ENCODE peak calls at places on chromosomes 2 and 18, in four cellular contexts. V is RCC 7860, S is AG09309, E is T follicular helper cell. W is an unnamed sample.

GRCh38 chr2:183123117-183123958 is 905 bp upstream of the NUP35 start:
- DNase-seq in S (no peak), V (no peak), E (no peak), W (no peak)

GRCh38 chr2:206627632-206628031 is 14.7 kb upstream of the FAM237A start:
- DNase-seq in E (no peak), V (no peak), S (no peak), W (no peak)

GRCh38 chr18:57050314-57050949 is 96.5 kb upstream of the BOD1L2 start:
- DNase-seq in S (no peak), E (no peak), V (no peak), W (no peak)

GRCh38 chr2:230915297-230915696 is 9.7 kb downstream of the GPR55 start:
- DNase-seq in E (no peak), S (no peak), V (no peak), W (no peak)

GRCh38 chr18:6885992-6886823 is 156.7 kb downstream of the ARHGAP28 start:
- DNase-seq in S (peak; percentile 20), E (no peak), V (peak; percentile 45), W (peak; percentile 25)

GRCh38 chr2:143697744-143698143 is 568.5 kb downstream of the ARHGAP15 start:
- DNase-seq in E (no peak), S (no peak), V (no peak), W (no peak)

GRCh38 chr2:203782262-203782976 is 76.0 kb downstream of the CD28 start:
- DNase-seq in V (peak; percentile 86), E (peak; percentile 45), S (peak; percentile 93), W (peak; percentile 46)

GRCh38 chr2:70132244-70133126 is 45.2 kb downstream of the PCBP1 start:
- DNase-seq in V (peak; percentile 28), E (no peak), S (no peak), W (peak; percentile 67)

GRCh38 chr2:43228341-43228751 is 1.9 kb upstream of the ZFP36L2 start:
- DNase-seq in E (no peak), S (no peak), V (no peak), W (no peak)

GRCh38 chr2:21676676-21677075 is 552.9 kb downstream of the TDRD15 start:
- DNase-seq in V (no peak), S (no peak), E (no peak), W (peak; percentile 19)

GRCh38 chr2:160411167-160411566 is 82.4 kb downstream of the RBMS1 start:
- DNase-seq in E (no peak), S (no peak), V (peak; percentile 11), W (no peak)

GRCh38 chr2:112480540-112481049 is 1.4 kb upstream of the TTL start:
- DNase-seq in S (no peak), E (peak; percentile 9), V (no peak), W (no peak)

GRCh38 chr2:119242276-119243119 is 18.9 kb downstream of the STEAP3 start:
- DNase-seq in S (no peak), V (no peak), E (no peak), W (no peak)

GRCh38 chr2:141814150-141814549 is 316.7 kb downstream of the LRP1B start:
- DNase-seq in V (no peak), S (no peak), E (no peak), W (no peak)

GRCh38 chr2:69936913-69937312 is 22.0 kb downstream of the MXD1 start:
- DNase-seq in S (no peak), E (no peak), V (no peak), W (no peak)

GRCh38 chr18:76471593-76471992 is 23.4 kb downstream of the ZNF516 start:
- DNase-seq in E (no peak), S (no peak), V (no peak), W (no peak)

GRCh38 chr2:211387734-211388133 is 831.3 kb downstream of the CPS1 start:
- DNase-seq in S (no peak), E (no peak), V (no peak), W (no peak)

GRCh38 chr2:73614997-73615396 is 27.2 kb downstream of the NAT8 start:
- DNase-seq in S (no peak), E (no peak), V (no peak), W (no peak)

GRCh38 chr2:74617123-74617522 is 31.0 kb downstream of the M1AP start:
- DNase-seq in S (no peak), V (no peak), E (no peak), W (no peak)

W was measured in Caki2.